ENCODE peak calls at places on chromosomes 11 and 22, in eight cellular contexts. U is activated naive CD4-positive, alpha-beta T cell; K is NCI-H774; F is cardiac septum; G is activated T-helper 1 cell treated with Interleukin-2 at 50 U/mL for 16 hours; V is AML-193; Q is mesendoderm; M is A172. A is an unnamed sample.

GRCh38 chr22:20867179-20868099 is 8.6 kb downstream of the SNAP29 start:
- DNase-seq in M (no peak), U (no peak), G (no peak), V (peak; percentile 75), F (no peak), K (no peak), Q (no peak), A (peak; percentile 80)

GRCh38 chr11:117966908-117967307 is 19.3 kb upstream of the IL10RA start:
- DNase-seq in V (no peak), K (no peak), M (no peak), G (no peak), Q (no peak), U (no peak), F (no peak), A (no peak)

GRCh38 chr11:11948242-11948947 is 60.0 kb downstream of the DKK3 start:
- DNase-seq in M (no peak), G (no peak), F (no peak), K (no peak), V (no peak), Q (no peak), U (no peak), A (no peak)

GRCh38 chr11:122733301-122733686 is 77.8 kb downstream of the UBASH3B start:
- DNase-seq in F (no peak), Q (no peak), K (peak; percentile 20), V (no peak), M (no peak), G (no peak), U (no peak), A (peak; percentile 87)

GRCh38 chr11:69055598-69056516 is 7.1 kb downstream of the TPCN2 start:
- DNase-seq in G (no peak), V (no peak), Q (no peak), U (no peak), K (no peak), M (no peak), F (no peak), A (peak; percentile 96)

GRCh38 chr11:116792869-116793475 is 1.3 kb upstream of the APOA5 start:
- DNase-seq in Q (no peak), M (peak; percentile 27), F (no peak), G (no peak), U (no peak), V (no peak), K (no peak), A (no peak)

GRCh38 chr11:118911880-118912741 is 13.6 kb downstream of the BCL9L start:
- DNase-seq in F (peak; percentile 91), V (no peak), G (peak; percentile 55), U (no peak), K (no peak), M (peak; percentile 86), Q (peak; percentile 99), A (peak; percentile 16)

GRCh38 chr11:36148701-36149100 is 140.5 kb downstream of the COMMD9 start:
- DNase-seq in Q (no peak), U (no peak), V (no peak), G (no peak), M (no peak), F (no peak), K (no peak), A (no peak)

GRCh38 chr11:124740277-124740882 is 638 bp downstream of the NRGN start:
- DNase-seq in G (no peak), M (peak; percentile 5), U (peak; percentile 10), K (no peak), Q (no peak), V (peak; percentile 33), F (no peak), A (peak; percentile 68)

GRCh38 chr22:43017525-43018290 is 2.8 kb upstream of the PACSIN2 start:
- DNase-seq in U (no peak), V (no peak), M (peak; percentile 26), G (no peak), K (no peak), Q (no peak), F (no peak), A (no peak)

GRCh38 chr22:42808516-42808915 is 48.6 kb downstream of the ARFGAP3 start:
- DNase-seq in F (no peak), G (no peak), M (no peak), U (no peak), K (no peak), Q (no peak), V (no peak), A (no peak)

GRCh38 chr11:69535928-69536327 is 54.5 kb downstream of the LINC01488 start:
- DNase-seq in G (no peak), Q (no peak), U (no peak), V (no peak), M (no peak), K (no peak), F (peak; percentile 73), A (no peak)

GRCh38 chr11:118744001-118744400 is 47.0 kb downstream of the DDX6 start:
- DNase-seq in G (no peak), Q (no peak), F (no peak), M (no peak), V (no peak), U (no peak), K (no peak), A (no peak)

GRCh38 chr11:10499452-10500262 is 41.3 kb downstream of the RNF141 start:
- DNase-seq in F (no peak), V (no peak), K (no peak), U (no peak), Q (no peak), M (no peak), G (no peak), A (peak; percentile 13)

GRCh38 chr11:60900673-60901404 is 5.5 kb downstream of the PRPF19 start:
- DNase-seq in G (no peak), Q (no peak), U (no peak), V (no peak), M (no peak), K (no peak), F (no peak), A (no peak)

GRCh38 chr11:28090052-28090749 is 17.8 kb downstream of the KIF18A start:
- DNase-seq in V (no peak), F (no peak), Q (no peak), U (no peak), K (no peak), G (no peak), M (no peak), A (no peak)

GRCh38 chr22:41302016-41302767 is 867 bp downstream of the ZC3H7B start:
- DNase-seq in U (no peak), M (no peak), G (no peak), V (no peak), K (no peak), Q (peak; percentile 34), F (no peak), A (no peak)

GRCh38 chr11:27372159-27372558 is 9.1 kb upstream of the CCDC34 start:
- DNase-seq in F (no peak), U (no peak), Q (no peak), K (no peak), V (no peak), G (no peak), M (no peak), A (no peak)

GRCh38 chr22:26893711-26894110 is 236.3 kb downstream of the MIAT start:
- DNase-seq in G (no peak), M (no peak), U (no peak), Q (peak; percentile 12), F (no peak), V (no peak), K (no peak), A (no peak)

GRCh38 chr11:108938604-108939003 is 273.7 kb downstream of the DDX10 start:
- DNase-seq in F (no peak), Q (no peak), G (no peak), K (no peak), V (no peak), U (no peak), M (no peak), A (no peak)

GRCh38 chr11:84310261-84310660 is 1024.1 kb upstream of the CCDC90B start:
- DNase-seq in Q (peak; percentile 7), F (no peak), V (no peak), G (no peak), K (no peak), M (no peak), U (no peak), A (no peak)